ENCODE peak calls at places on chromosomes 4 and X, in five cellular contexts. One of them, this sample, is unnamed.

GRCh38 chrX:46573896-46574336 is 351 bp downstream of the CHST7 start:
- DNase-seq in HAP-1: peak; percentile 81
- DNase-seq in choroid plexus epithelial cell: peak; percentile 65
- DNase-seq in bronchial epithelial cell: peak; percentile 44
- DNase-seq in mesendoderm: peak; percentile 86
- DNase-seq in this sample: peak; percentile 59

GRCh38 chrX:9681011-9681410 is 84.6 kb downstream of the GPR143 start:
- DNase-seq in HAP-1: no peak
- DNase-seq in choroid plexus epithelial cell: no peak
- DNase-seq in bronchial epithelial cell: no peak
- DNase-seq in mesendoderm: no peak
- DNase-seq in this sample: no peak

GRCh38 chrX:128106630-128107029 is 54.4 kb upstream of the ACTRT1 start:
- DNase-seq in HAP-1: no peak
- DNase-seq in choroid plexus epithelial cell: peak; percentile 1
- DNase-seq in bronchial epithelial cell: peak; percentile 31
- DNase-seq in mesendoderm: peak; percentile 70
- DNase-seq in this sample: no peak

GRCh38 chr4:88138561-88138960 is 19.9 kb downstream of the ABCG2 start:
- DNase-seq in HAP-1: no peak
- DNase-seq in choroid plexus epithelial cell: peak; percentile 81
- DNase-seq in bronchial epithelial cell: no peak
- DNase-seq in mesendoderm: no peak
- DNase-seq in this sample: peak; percentile 60

GRCh38 chr4:61517144-61517543 is 317.0 kb downstream of the ADGRL3 start:
- DNase-seq in HAP-1: no peak
- DNase-seq in choroid plexus epithelial cell: no peak
- DNase-seq in bronchial epithelial cell: no peak
- DNase-seq in mesendoderm: peak; percentile 92
- DNase-seq in this sample: no peak

GRCh38 chr4:7753931-7754465 is 185.7 kb downstream of the AFAP1 start:
- DNase-seq in HAP-1: no peak
- DNase-seq in choroid plexus epithelial cell: peak; percentile 66
- DNase-seq in bronchial epithelial cell: no peak
- DNase-seq in mesendoderm: no peak
- DNase-seq in this sample: no peak

GRCh38 chr4:93814722-93815121 is 13.8 kb upstream of the ATOH1 start:
- DNase-seq in HAP-1: no peak
- DNase-seq in choroid plexus epithelial cell: no peak
- DNase-seq in bronchial epithelial cell: no peak
- DNase-seq in mesendoderm: peak; percentile 61
- DNase-seq in this sample: no peak

GRCh38 chrX:18899796-18900380 is 84.0 kb downstream of the PHKA2 start:
- DNase-seq in HAP-1: peak; percentile 44
- DNase-seq in choroid plexus epithelial cell: peak; percentile 24
- DNase-seq in bronchial epithelial cell: peak; percentile 4
- DNase-seq in mesendoderm: peak; percentile 58
- DNase-seq in this sample: peak; percentile 24

GRCh38 chr4:2432991-2433530 is 14.3 kb downstream of the CFAP99 start:
- DNase-seq in HAP-1: no peak
- DNase-seq in choroid plexus epithelial cell: peak; percentile 61
- DNase-seq in bronchial epithelial cell: no peak
- DNase-seq in mesendoderm: peak; percentile 46
- DNase-seq in this sample: peak; percentile 45

GRCh38 chr4:1855334-1856070 is 454 bp downstream of the LETM1 start:
- DNase-seq in HAP-1: no peak
- DNase-seq in choroid plexus epithelial cell: no peak
- DNase-seq in bronchial epithelial cell: no peak
- DNase-seq in mesendoderm: no peak
- DNase-seq in this sample: no peak

GRCh38 chr4:121147923-121148443 is 16.1 kb downstream of the TNIP3 start:
- DNase-seq in HAP-1: no peak
- DNase-seq in choroid plexus epithelial cell: no peak
- DNase-seq in bronchial epithelial cell: no peak
- DNase-seq in mesendoderm: no peak
- DNase-seq in this sample: no peak

GRCh38 chr4:19455196-19455595 is 796.5 kb upstream of the SLIT2 start:
- DNase-seq in HAP-1: no peak
- DNase-seq in choroid plexus epithelial cell: no peak
- DNase-seq in bronchial epithelial cell: no peak
- DNase-seq in mesendoderm: no peak
- DNase-seq in this sample: no peak

GRCh38 chr4:85644061-85644460 is 169.1 kb downstream of the ARHGAP24 start:
- DNase-seq in HAP-1: no peak
- DNase-seq in choroid plexus epithelial cell: no peak
- DNase-seq in bronchial epithelial cell: no peak
- DNase-seq in mesendoderm: no peak
- DNase-seq in this sample: no peak

GRCh38 chr4:85639946-85640345 is 165.0 kb downstream of the ARHGAP24 start:
- DNase-seq in HAP-1: no peak
- DNase-seq in choroid plexus epithelial cell: no peak
- DNase-seq in bronchial epithelial cell: no peak
- DNase-seq in mesendoderm: no peak
- DNase-seq in this sample: no peak

GRCh38 chr4:85637778-85638177 is 162.8 kb downstream of the ARHGAP24 start:
- DNase-seq in HAP-1: no peak
- DNase-seq in choroid plexus epithelial cell: peak; percentile 5
- DNase-seq in bronchial epithelial cell: no peak
- DNase-seq in mesendoderm: no peak
- DNase-seq in this sample: no peak

DNA sequence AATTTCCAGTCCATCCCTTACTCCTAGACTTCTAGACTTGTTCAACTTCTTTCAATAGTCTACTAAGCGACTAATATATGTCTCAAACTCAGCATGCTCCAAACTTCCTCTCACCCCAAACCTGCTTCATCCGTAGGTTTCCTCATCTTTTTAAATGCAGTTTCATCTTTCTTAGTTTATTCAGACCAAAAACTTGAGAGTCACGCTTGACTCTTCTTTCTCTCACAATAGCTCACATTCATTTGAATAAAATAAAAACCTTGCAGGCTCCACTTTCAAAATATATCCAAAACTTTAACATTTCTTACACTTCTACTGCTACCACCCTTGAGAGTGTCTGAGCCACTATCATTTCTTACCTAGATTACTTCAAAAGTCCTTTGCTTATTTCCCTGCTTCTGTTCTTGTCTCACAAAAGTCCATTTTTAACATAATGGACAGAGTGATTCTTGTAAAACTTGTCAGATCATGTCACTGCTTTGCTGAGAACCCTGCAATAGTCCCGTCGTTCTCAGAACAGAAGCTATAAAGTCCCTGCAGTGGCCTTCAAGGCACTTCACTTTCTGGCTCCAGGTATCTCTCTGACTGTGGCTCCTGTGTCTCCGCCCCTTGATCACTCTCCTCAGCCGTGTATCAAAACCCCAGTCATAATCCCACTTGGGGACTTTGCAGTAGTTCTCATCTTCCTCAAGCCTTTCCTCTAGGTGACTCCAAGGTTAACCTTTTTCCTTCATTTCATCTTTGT is 167.6 kb downstream of the ARHGAP24 start:
- DNase-seq in HAP-1: no peak
- DNase-seq in choroid plexus epithelial cell: no peak
- DNase-seq in bronchial epithelial cell: no peak
- DNase-seq in mesendoderm: no peak
- DNase-seq in this sample: no peak
- H3K4me3 ChIP-seq in HAP-1: no peak overlapping the region
- H3K4me3 ChIP-seq in choroid plexus epithelial cell: no peak overlapping the region
- H3K4me3 ChIP-seq in bronchial epithelial cell: no peak overlapping the region
- H3K4me3 ChIP-seq in mesendoderm: no peak overlapping the region
- H3K4me3 ChIP-seq in this sample: no peak overlapping the region

GRCh38 chr4:735583-735982 is 30.0 kb downstream of the PCGF3 start:
- DNase-seq in HAP-1: no peak
- DNase-seq in choroid plexus epithelial cell: no peak
- DNase-seq in bronchial epithelial cell: no peak
- DNase-seq in mesendoderm: no peak
- DNase-seq in this sample: no peak

GRCh38 chr4:740656-741282 is 35.1 kb downstream of the PCGF3 start:
- DNase-seq in HAP-1: no peak
- DNase-seq in choroid plexus epithelial cell: no peak
- DNase-seq in bronchial epithelial cell: no peak
- DNase-seq in mesendoderm: no peak
- DNase-seq in this sample: no peak

GRCh38 chr4:740011-740410 is 34.4 kb downstream of the PCGF3 start:
- DNase-seq in HAP-1: no peak
- DNase-seq in choroid plexus epithelial cell: no peak
- DNase-seq in bronchial epithelial cell: no peak
- DNase-seq in mesendoderm: no peak
- DNase-seq in this sample: no peak

GRCh38 chr4:739569-739968 is 33.9 kb downstream of the PCGF3 start:
- DNase-seq in HAP-1: no peak
- DNase-seq in choroid plexus epithelial cell: no peak
- DNase-seq in bronchial epithelial cell: no peak
- DNase-seq in mesendoderm: no peak
- DNase-seq in this sample: no peak

DNA sequence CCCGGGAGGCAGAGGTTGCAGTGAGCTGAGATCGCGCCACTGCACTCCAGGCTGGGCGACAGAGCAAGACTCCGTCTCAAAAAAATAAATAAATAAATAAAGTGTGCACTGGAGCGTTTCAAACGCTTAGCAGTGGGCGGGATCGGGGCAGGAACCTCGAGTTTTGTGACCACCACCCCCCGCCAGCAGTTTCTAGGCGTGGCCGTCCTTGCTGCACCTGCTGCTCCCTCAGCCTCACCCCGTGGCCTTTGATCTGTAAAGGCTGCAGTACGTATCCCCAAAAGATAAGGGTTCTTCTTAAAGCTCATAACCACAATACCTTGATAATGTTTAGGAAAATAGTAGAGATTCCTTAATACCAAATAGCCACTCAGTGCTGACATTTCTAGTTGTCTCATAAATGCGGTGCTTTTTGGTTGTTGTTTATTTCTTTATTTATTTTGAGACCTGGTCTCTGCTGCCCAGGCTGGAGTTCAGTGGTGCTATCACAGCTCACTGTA is 33.2 kb downstream of the PCGF3 start:
- DNase-seq in HAP-1: no peak
- DNase-seq in choroid plexus epithelial cell: no peak
- DNase-seq in bronchial epithelial cell: no peak
- DNase-seq in mesendoderm: no peak
- DNase-seq in this sample: no peak
- H3K4me3 ChIP-seq in HAP-1: no peak overlapping the region
- H3K4me3 ChIP-seq in choroid plexus epithelial cell: no peak overlapping the region
- H3K4me3 ChIP-seq in bronchial epithelial cell: no peak overlapping the region
- H3K4me3 ChIP-seq in mesendoderm: no peak overlapping the region
- H3K4me3 ChIP-seq in this sample: no peak overlapping the region

GRCh38 chrX:129981207-129981553 is 1.3 kb upstream of the BCORL1 start:
- DNase-seq in HAP-1: no peak
- DNase-seq in choroid plexus epithelial cell: no peak
- DNase-seq in bronchial epithelial cell: no peak
- DNase-seq in mesendoderm: no peak
- DNase-seq in this sample: no peak

GRCh38 chrX:129981752-129982299 is 609 bp upstream of the BCORL1 start:
- DNase-seq in HAP-1: peak; percentile 31
- DNase-seq in choroid plexus epithelial cell: no peak
- DNase-seq in bronchial epithelial cell: no peak
- DNase-seq in mesendoderm: no peak
- DNase-seq in this sample: no peak

GRCh38 chrX:129983575-129984131 is 1.2 kb downstream of the BCORL1 start:
- DNase-seq in HAP-1: peak; percentile 69
- DNase-seq in choroid plexus epithelial cell: no peak
- DNase-seq in bronchial epithelial cell: no peak
- DNase-seq in mesendoderm: no peak
- DNase-seq in this sample: no peak

GRCh38 chrX:129984196-129984962 is 1.9 kb downstream of the BCORL1 start:
- DNase-seq in HAP-1: peak; percentile 78
- DNase-seq in choroid plexus epithelial cell: no peak
- DNase-seq in bronchial epithelial cell: no peak
- DNase-seq in mesendoderm: no peak
- DNase-seq in this sample: no peak

DNA sequence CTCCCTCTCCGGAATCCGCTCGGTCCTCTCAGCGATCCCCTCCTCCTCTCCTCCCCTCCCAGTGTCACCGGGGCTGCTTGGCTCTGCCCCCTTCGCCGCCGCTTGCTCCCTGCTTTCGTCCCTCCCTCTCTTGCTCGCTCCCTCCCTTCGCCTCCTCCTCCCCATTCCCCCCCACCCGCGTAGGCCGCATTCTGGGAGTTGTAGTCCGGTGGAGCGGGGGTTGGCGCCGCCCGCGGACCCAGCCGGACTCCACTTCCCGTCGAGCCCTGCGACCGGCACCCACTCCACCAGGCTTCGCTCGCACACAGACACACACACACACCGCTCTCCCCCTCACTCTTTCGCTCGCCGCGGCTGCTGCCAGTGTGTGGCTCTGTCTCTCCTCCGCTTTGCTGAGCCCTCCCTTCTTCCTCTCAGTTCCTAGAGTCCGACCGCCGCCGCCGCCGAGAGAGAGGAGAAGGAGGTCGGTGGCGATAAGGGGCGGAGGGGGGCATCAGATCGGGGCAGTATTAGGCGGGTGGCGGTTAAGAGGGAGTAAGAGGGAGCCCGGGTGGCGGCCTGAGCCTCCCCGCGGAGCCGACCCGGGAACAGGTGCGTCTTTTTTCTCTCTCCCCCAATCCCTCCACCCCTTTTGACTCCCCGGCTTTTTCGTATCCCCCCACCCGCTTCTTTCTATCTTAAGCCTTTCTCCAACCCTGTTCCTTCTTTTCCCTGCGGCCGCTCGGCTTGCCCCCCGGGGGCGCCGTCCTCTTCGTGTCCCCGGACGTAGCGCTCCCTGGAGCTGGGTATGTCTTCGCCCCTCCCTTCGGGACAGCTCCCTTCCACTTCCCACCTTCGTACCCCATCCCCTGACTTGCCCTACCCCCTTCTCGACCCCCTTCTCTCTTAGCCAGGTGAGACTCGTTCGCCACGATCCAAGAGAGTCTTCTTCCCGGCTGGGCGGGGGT is at the start of gene BCORL1:
- DNase-seq in HAP-1: peak; percentile 98
- DNase-seq in choroid plexus epithelial cell: peak; percentile 95
- DNase-seq in bronchial epithelial cell: peak; percentile 74
- DNase-seq in mesendoderm: peak; percentile 96
- DNase-seq in this sample: peak; percentile 95
- H3K4me3 ChIP-seq in HAP-1: no peak within 1 kb of the TSS
- H3K4me3 ChIP-seq in choroid plexus epithelial cell: no peak within 1 kb of the TSS
- H3K4me3 ChIP-seq in bronchial epithelial cell: no peak within 1 kb of the TSS
- H3K4me3 ChIP-seq in mesendoderm: peak within 1 kb of the TSS; percentile 7
- H3K4me3 ChIP-seq in this sample: peak within 1 kb of the TSS; percentile 59

GRCh38 chr4:6267573-6267972 is 2.1 kb upstream of the WFS1 start:
- DNase-seq in HAP-1: no peak
- DNase-seq in choroid plexus epithelial cell: peak; percentile 33
- DNase-seq in bronchial epithelial cell: no peak
- DNase-seq in mesendoderm: no peak
- DNase-seq in this sample: no peak
- H3K4me3 ChIP-seq in HAP-1: no peak overlapping the region
- H3K4me3 ChIP-seq in choroid plexus epithelial cell: no peak overlapping the region
- H3K4me3 ChIP-seq in bronchial epithelial cell: no peak overlapping the region
- H3K4me3 ChIP-seq in mesendoderm: no peak overlapping the region
- H3K4me3 ChIP-seq in this sample: no peak overlapping the region

This sample was measured in fibroblast of pulmonary artery.